ENCODE peak calls at places on chromosome 12, in ten cellular contexts. U, A, E, D, S, W, L, G, I and V are unnamed samples.

GRCh38 chr12:94798107-94798506 is 147.8 kb upstream of the TMCC3 start:
- DNase-seq in D (no peak), U (no peak), I (no peak), L (no peak), S (no peak), A (no peak), W (no peak), G (no peak), E (no peak), V (no peak)

GRCh38 chr12:21627924-21628323 is 23.3 kb upstream of the GYS2 start:
- DNase-seq in I (no peak), W (no peak), S (no peak), A (no peak), U (no peak), L (no peak), G (no peak), D (no peak), E (no peak), V (no peak)

GRCh38 chr12:54684636-54685630 is 36.8 kb upstream of the DCD start:
- DNase-seq in L (no peak), E (no peak), W (no peak), D (no peak), G (no peak), S (no peak), A (no peak), U (no peak), I (no peak), V (no peak)

GRCh38 chr12:15788266-15789214 is 648 bp downstream of the EPS8 start:
- DNase-seq in L (peak), U (no peak), G (no peak), W (peak), A (peak), S (peak), E (peak), D (no peak), I (peak), V (peak)

GRCh38 chr12:86834217-86834616 is 578.0 kb upstream of the MGAT4C start:
- DNase-seq in S (no peak), U (no peak), G (no peak), D (no peak), W (no peak), E (no peak), A (no peak), L (no peak), I (no peak), V (no peak)

GRCh38 chr12:28096649-28097048 is 93.6 kb upstream of the CCDC91 start:
- DNase-seq in I (no peak), S (no peak), E (no peak), U (no peak), W (no peak), L (no peak), A (no peak), G (no peak), D (no peak), V (no peak)

GRCh38 chr12:62698701-62699101 is 232.1 kb downstream of the MON2 start:
- DNase-seq in W (no peak), D (no peak), U (peak), L (peak), I (peak), A (no peak), E (peak), G (no peak), S (peak), V (no peak)

GRCh38 chr12:132219323-132219722 is 75.1 kb downstream of the NOC4L start:
- DNase-seq in U (no peak), W (no peak), G (no peak), L (no peak), E (no peak), D (no peak), S (no peak), A (no peak), I (no peak), V (no peak)

GRCh38 chr12:2259368-2259767 is 206.6 kb downstream of the CACNA1C start:
- DNase-seq in L (no peak), I (no peak), A (no peak), D (no peak), S (peak), W (no peak), G (no peak), U (no peak), E (peak), V (no peak)

GRCh38 chr12:54940695-54941315 is 43.8 kb downstream of the TESPA1 start:
- DNase-seq in G (no peak), W (no peak), D (no peak), S (no peak), A (no peak), L (no peak), I (no peak), E (no peak), U (no peak), V (no peak)